ENCODE peak calls at places on chromosomes 4 and X, in ten cellular contexts. A is germinal center; W is ACHN; Y is AG08396; P is pancreas; V is GM03348; L is HuH-7; G is effector memory CD4-positive, alpha-beta T cell; O is WTC11; M is NCI-H1417. X is an unnamed sample.

GRCh38 chrX:153731845-153732215 is 7.2 kb downstream of the ABCD1 start:
- DNase-seq in A (no peak), W (no peak), Y (no peak), P (no peak), V (no peak), L (no peak), G (no peak), O (no peak), M (no peak), X (no peak)

GRCh38 chr4:40686081-40686913 is 56.6 kb upstream of the RBM47 start:
- DNase-seq in A (no peak), W (no peak), Y (no peak), P (no peak), V (no peak), L (no peak), G (no peak), O (no peak), M (no peak), X (no peak)

GRCh38 chr4:1104647-1105046 is 8.7 kb downstream of the RNF212 start:
- DNase-seq in A (no peak), W (no peak), Y (no peak), P (no peak), V (no peak), L (no peak), G (no peak), O (no peak), M (no peak), X (no peak)

GRCh38 chr4:151865744-151866143 is 104.9 kb upstream of the GATB start:
- DNase-seq in A (no peak), W (no peak), Y (no peak), P (no peak), V (no peak), L (no peak), G (no peak), O (no peak), M (no peak), X (no peak)

GRCh38 chrX:154051210-154051810 is 31.6 kb upstream of the IRAK1 start:
- DNase-seq in A (peak), W (peak), Y (peak), P (peak), V (peak), L (peak), G (peak), O (peak), M (peak), X (peak)

GRCh38 chrX:150219374-150220185 is 143.5 kb upstream of the MAMLD1 start:
- DNase-seq in A (no peak), W (peak), Y (peak), P (no peak), V (peak), L (no peak), G (no peak), O (peak), M (no peak), X (no peak)

GRCh38 chr4:26321326-26322276 is 787 bp downstream of the RBPJ start:
- DNase-seq in A (peak), W (no peak), Y (no peak), P (no peak), V (peak), L (peak), G (peak), O (peak), M (peak), X (no peak)

GRCh38 chr4:2734618-2735017 is 21.5 kb downstream of the TNIP2 start:
- DNase-seq in A (no peak), W (no peak), Y (no peak), P (no peak), V (no peak), L (no peak), G (no peak), O (no peak), M (peak), X (peak)

GRCh38 chrX:151359341-151359740 is 37.7 kb upstream of the VMA21 start:
- DNase-seq in A (no peak), W (no peak), Y (no peak), P (no peak), V (no peak), L (no peak), G (no peak), O (peak), M (no peak), X (no peak)

GRCh38 chr4:15682340-15682725 is 706 bp downstream of the FAM200B start:
- DNase-seq in A (no peak), W (no peak), Y (no peak), P (no peak), V (no peak), L (no peak), G (no peak), O (no peak), M (peak), X (peak)

GRCh38 chr4:180099962-180100361 is 2143.2 kb upstream of the TENM3 start:
- DNase-seq in A (no peak), W (no peak), Y (no peak), P (no peak), V (no peak), L (no peak), G (no peak), O (no peak), M (no peak), X (peak)

GRCh38 chr4:125787707-125788106 is 473.0 kb downstream of the FAT4 start:
- DNase-seq in A (no peak), W (peak), Y (no peak), P (no peak), V (peak), L (no peak), G (no peak), O (no peak), M (peak), X (no peak)

GRCh38 chrX:150731795-150732194 is 38.6 kb downstream of the MTMR1 start:
- DNase-seq in A (no peak), W (no peak), Y (peak), P (no peak), V (peak), L (no peak), G (no peak), O (no peak), M (no peak), X (no peak)